ENCODE peak calls at places on chromosomes 7 and 10, in nine cellular contexts. One of them, this sample, is unnamed.
A peak's percentile ranks its signal among the peaks of the same experiment; 100 is the strongest.

GRCh38 chr10:90587081-90587491 is 270.8 kb downstream of the HTR7 start:
- DNase-seq in A549: no peak
- DNase-seq in left lung: no peak
- DNase-seq in fibroblast of lung: peak; percentile 66
- DNase-seq in tibial artery: no peak
- DNase-seq in adrenal gland: peak; percentile 63
- DNase-seq in fibroblast of pulmonary artery: peak; percentile 58
- DNase-seq in epithelial cell of esophagus: peak; percentile 57
- DNase-seq in DND-41: no peak
- DNase-seq in this sample: peak; percentile 61

GRCh38 chr7:91408388-91409154 is 144.3 kb downstream of the FZD1 start:
- DNase-seq in tibial artery: no peak
- DNase-seq in fibroblast of lung: no peak
- DNase-seq in left lung: no peak
- DNase-seq in epithelial cell of esophagus: no peak
- DNase-seq in fibroblast of pulmonary artery: no peak
- DNase-seq in DND-41: no peak
- DNase-seq in A549: no peak
- DNase-seq in adrenal gland: no peak
- DNase-seq in this sample: no peak

GRCh38 chr7:130965515-130965914 is 231.5 kb upstream of the KLF14 start:
- DNase-seq in tibial artery: no peak
- DNase-seq in DND-41: no peak
- DNase-seq in adrenal gland: no peak
- DNase-seq in A549: no peak
- DNase-seq in fibroblast of pulmonary artery: no peak
- DNase-seq in left lung: no peak
- DNase-seq in epithelial cell of esophagus: no peak
- DNase-seq in fibroblast of lung: no peak
- DNase-seq in this sample: no peak

GRCh38 chr10:119644215-119644826 is 6.9 kb upstream of the BAG3 start:
- DNase-seq in epithelial cell of esophagus: no peak
- DNase-seq in left lung: no peak
- DNase-seq in fibroblast of lung: no peak
- DNase-seq in fibroblast of pulmonary artery: no peak
- DNase-seq in A549: no peak
- DNase-seq in DND-41: no peak
- DNase-seq in tibial artery: no peak
- DNase-seq in adrenal gland: peak; percentile 31
- DNase-seq in this sample: peak; percentile 88

GRCh38 chr10:95655571-95656290 is 780 bp downstream of the ALDH18A1 start:
- DNase-seq in tibial artery: no peak
- DNase-seq in fibroblast of pulmonary artery: peak; percentile 29
- DNase-seq in epithelial cell of esophagus: peak; percentile 23
- DNase-seq in fibroblast of lung: peak; percentile 36
- DNase-seq in left lung: no peak
- DNase-seq in adrenal gland: no peak
- DNase-seq in A549: peak; percentile 26
- DNase-seq in DND-41: peak; percentile 43
- DNase-seq in this sample: peak; percentile 60

GRCh38 chr7:18895456-18895855 is 222.0 kb downstream of the TWIST1 start:
- DNase-seq in epithelial cell of esophagus: peak; percentile 75
- DNase-seq in adrenal gland: no peak
- DNase-seq in fibroblast of pulmonary artery: peak; percentile 55
- DNase-seq in DND-41: no peak
- DNase-seq in left lung: no peak
- DNase-seq in fibroblast of lung: peak; percentile 66
- DNase-seq in A549: peak; percentile 2
- DNase-seq in tibial artery: no peak
- DNase-seq in this sample: peak; percentile 84

GRCh38 chr7:64870656-64871055 is 32.4 kb upstream of the ZNF273 start:
- DNase-seq in fibroblast of lung: no peak
- DNase-seq in adrenal gland: no peak
- DNase-seq in epithelial cell of esophagus: no peak
- DNase-seq in tibial artery: no peak
- DNase-seq in A549: no peak
- DNase-seq in left lung: no peak
- DNase-seq in DND-41: no peak
- DNase-seq in fibroblast of pulmonary artery: no peak
- DNase-seq in this sample: no peak

GRCh38 chr10:92760609-92761008 is 70.9 kb downstream of the HHEX start:
- DNase-seq in DND-41: no peak
- DNase-seq in fibroblast of lung: peak; percentile 78
- DNase-seq in A549: peak; percentile 40
- DNase-seq in fibroblast of pulmonary artery: peak; percentile 73
- DNase-seq in left lung: no peak
- DNase-seq in epithelial cell of esophagus: peak; percentile 19
- DNase-seq in adrenal gland: no peak
- DNase-seq in tibial artery: no peak
- DNase-seq in this sample: peak; percentile 22

GRCh38 chr10:13681528-13681927 is 94.8 kb downstream of the PRPF18 start:
- DNase-seq in adrenal gland: no peak
- DNase-seq in left lung: no peak
- DNase-seq in DND-41: no peak
- DNase-seq in fibroblast of lung: no peak
- DNase-seq in fibroblast of pulmonary artery: no peak
- DNase-seq in A549: no peak
- DNase-seq in epithelial cell of esophagus: no peak
- DNase-seq in tibial artery: no peak
- DNase-seq in this sample: no peak

GRCh38 chr7:57207836-57208235 is 75.6 kb upstream of the ZNF479 start:
- DNase-seq in epithelial cell of esophagus: no peak
- DNase-seq in left lung: no peak
- DNase-seq in A549: no peak
- DNase-seq in DND-41: no peak
- DNase-seq in fibroblast of lung: no peak
- DNase-seq in fibroblast of pulmonary artery: no peak
- DNase-seq in tibial artery: no peak
- DNase-seq in adrenal gland: no peak
- DNase-seq in this sample: no peak

GRCh38 chr7:106127984-106128780 is 16.1 kb upstream of the SYPL1 start:
- DNase-seq in DND-41: no peak
- DNase-seq in fibroblast of pulmonary artery: peak; percentile 20
- DNase-seq in fibroblast of lung: no peak
- DNase-seq in left lung: no peak
- DNase-seq in tibial artery: no peak
- DNase-seq in A549: no peak
- DNase-seq in adrenal gland: no peak
- DNase-seq in epithelial cell of esophagus: peak; percentile 42
- DNase-seq in this sample: peak; percentile 42

GRCh38 chr7:98283127-98283886 is 1.8 kb downstream of the BRI3 start:
- DNase-seq in epithelial cell of esophagus: peak; percentile 72
- DNase-seq in DND-41: no peak
- DNase-seq in tibial artery: peak; percentile 71
- DNase-seq in fibroblast of pulmonary artery: peak; percentile 63
- DNase-seq in adrenal gland: peak; percentile 69
- DNase-seq in fibroblast of lung: peak; percentile 64
- DNase-seq in A549: no peak
- DNase-seq in left lung: no peak
- DNase-seq in this sample: peak; percentile 83

GRCh38 chr10:50621981-50622496 is 1.7 kb downstream of the SGMS1 start:
- DNase-seq in adrenal gland: peak; percentile 99
- DNase-seq in A549: peak; percentile 85
- DNase-seq in fibroblast of lung: peak; percentile 98
- DNase-seq in epithelial cell of esophagus: peak; percentile 98
- DNase-seq in tibial artery: peak; percentile 99
- DNase-seq in fibroblast of pulmonary artery: peak; percentile 97
- DNase-seq in left lung: peak; percentile 93
- DNase-seq in DND-41: peak; percentile 39
- DNase-seq in this sample: peak; percentile 95

GRCh38 chr7:47188653-47189315 is 393.1 kb downstream of the TNS3 start:
- DNase-seq in fibroblast of lung: no peak
- DNase-seq in adrenal gland: no peak
- DNase-seq in A549: no peak
- DNase-seq in left lung: no peak
- DNase-seq in tibial artery: no peak
- DNase-seq in fibroblast of pulmonary artery: no peak
- DNase-seq in epithelial cell of esophagus: no peak
- DNase-seq in DND-41: no peak
- DNase-seq in this sample: peak; percentile 12

GRCh38 chr10:88986549-88987242 is 3.9 kb upstream of the FAS start:
- DNase-seq in tibial artery: no peak
- DNase-seq in adrenal gland: peak; percentile 33
- DNase-seq in epithelial cell of esophagus: peak; percentile 60
- DNase-seq in DND-41: peak; percentile 28
- DNase-seq in left lung: no peak
- DNase-seq in fibroblast of lung: peak; percentile 68
- DNase-seq in fibroblast of pulmonary artery: peak; percentile 65
- DNase-seq in A549: peak; percentile 20
- DNase-seq in this sample: peak; percentile 54

GRCh38 chr10:72821606-72822005 is 71.9 kb upstream of the OIT3 start:
- DNase-seq in adrenal gland: no peak
- DNase-seq in A549: no peak
- DNase-seq in DND-41: no peak
- DNase-seq in fibroblast of lung: no peak
- DNase-seq in tibial artery: no peak
- DNase-seq in fibroblast of pulmonary artery: no peak
- DNase-seq in left lung: no peak
- DNase-seq in epithelial cell of esophagus: no peak
- DNase-seq in this sample: no peak

GRCh38 chr7:129635300-129636029 is 23.9 kb downstream of the NRF1 start:
- DNase-seq in tibial artery: peak; percentile 64
- DNase-seq in fibroblast of pulmonary artery: peak; percentile 84
- DNase-seq in left lung: no peak
- DNase-seq in fibroblast of lung: peak; percentile 85
- DNase-seq in epithelial cell of esophagus: peak; percentile 81
- DNase-seq in A549: peak; percentile 81
- DNase-seq in DND-41: peak; percentile 73
- DNase-seq in adrenal gland: peak; percentile 72
- DNase-seq in this sample: peak; percentile 79

GRCh38 chr10:114258274-114258840 is 19.3 kb downstream of the VWA2 start:
- DNase-seq in left lung: no peak
- DNase-seq in fibroblast of lung: peak; percentile 31
- DNase-seq in adrenal gland: no peak
- DNase-seq in A549: no peak
- DNase-seq in tibial artery: no peak
- DNase-seq in fibroblast of pulmonary artery: no peak
- DNase-seq in epithelial cell of esophagus: no peak
- DNase-seq in DND-41: peak; percentile 23
- DNase-seq in this sample: no peak

GRCh38 chr7:92586403-92586802 is 3.8 kb downstream of the FAM133B start:
- DNase-seq in A549: no peak
- DNase-seq in fibroblast of lung: peak; percentile 79
- DNase-seq in fibroblast of pulmonary artery: peak; percentile 40
- DNase-seq in tibial artery: no peak
- DNase-seq in DND-41: no peak
- DNase-seq in left lung: no peak
- DNase-seq in epithelial cell of esophagus: peak; percentile 35
- DNase-seq in adrenal gland: no peak
- DNase-seq in this sample: peak; percentile 52

GRCh38 chr7:140924821-140925421 is at the start of gene BRAF:
- DNase-seq in tibial artery: peak; percentile 74
- DNase-seq in left lung: peak; percentile 94
- DNase-seq in DND-41: peak; percentile 88
- DNase-seq in fibroblast of lung: peak; percentile 92
- DNase-seq in fibroblast of pulmonary artery: peak; percentile 93
- DNase-seq in adrenal gland: peak; percentile 89
- DNase-seq in A549: peak; percentile 91
- DNase-seq in epithelial cell of esophagus: peak; percentile 85
- DNase-seq in this sample: peak; percentile 89

GRCh38 chr10:70738425-70739121 is 46.6 kb downstream of the TBATA start:
- DNase-seq in fibroblast of pulmonary artery: no peak
- DNase-seq in adrenal gland: no peak
- DNase-seq in left lung: no peak
- DNase-seq in fibroblast of lung: no peak
- DNase-seq in DND-41: peak; percentile 24
- DNase-seq in epithelial cell of esophagus: no peak
- DNase-seq in A549: no peak
- DNase-seq in tibial artery: no peak
- DNase-seq in this sample: no peak
- TF ChIP-seq CTCF in fibroblast of pulmonary artery: no peak
- TF ChIP-seq CTCF in adrenal gland: no peak
- TF ChIP-seq CTCF in left lung: no peak
- TF ChIP-seq CTCF in fibroblast of lung: no peak
- TF ChIP-seq CTCF in DND-41: peak; percentile 26
- TF ChIP-seq CTCF in epithelial cell of esophagus: no peak
- TF ChIP-seq CTCF in A549: no peak
- TF ChIP-seq CTCF in tibial artery: no peak
- TF ChIP-seq CTCF in this sample: no peak

GRCh38 chr10:35378547-35379210 is 42.4 kb downstream of the CCNY start:
- DNase-seq in epithelial cell of esophagus: peak; percentile 49
- DNase-seq in A549: no peak
- DNase-seq in fibroblast of lung: no peak
- DNase-seq in left lung: no peak
- DNase-seq in adrenal gland: no peak
- DNase-seq in fibroblast of pulmonary artery: peak; percentile 54
- DNase-seq in DND-41: no peak
- DNase-seq in tibial artery: no peak
- DNase-seq in this sample: peak; percentile 64
- H3K4me3 ChIP-seq in epithelial cell of esophagus: no peak overlapping the region
- H3K4me3 ChIP-seq in A549: no peak overlapping the region
- H3K4me3 ChIP-seq in fibroblast of lung: no peak overlapping the region
- H3K4me3 ChIP-seq in left lung: no peak overlapping the region
- H3K4me3 ChIP-seq in adrenal gland: no peak overlapping the region
- H3K4me3 ChIP-seq in fibroblast of pulmonary artery: peak overlapping the region; percentile 8
- H3K4me3 ChIP-seq in DND-41: no peak overlapping the region
- H3K4me3 ChIP-seq in tibial artery: no peak overlapping the region
- H3K4me3 ChIP-seq in this sample: no peak overlapping the region

DNA sequence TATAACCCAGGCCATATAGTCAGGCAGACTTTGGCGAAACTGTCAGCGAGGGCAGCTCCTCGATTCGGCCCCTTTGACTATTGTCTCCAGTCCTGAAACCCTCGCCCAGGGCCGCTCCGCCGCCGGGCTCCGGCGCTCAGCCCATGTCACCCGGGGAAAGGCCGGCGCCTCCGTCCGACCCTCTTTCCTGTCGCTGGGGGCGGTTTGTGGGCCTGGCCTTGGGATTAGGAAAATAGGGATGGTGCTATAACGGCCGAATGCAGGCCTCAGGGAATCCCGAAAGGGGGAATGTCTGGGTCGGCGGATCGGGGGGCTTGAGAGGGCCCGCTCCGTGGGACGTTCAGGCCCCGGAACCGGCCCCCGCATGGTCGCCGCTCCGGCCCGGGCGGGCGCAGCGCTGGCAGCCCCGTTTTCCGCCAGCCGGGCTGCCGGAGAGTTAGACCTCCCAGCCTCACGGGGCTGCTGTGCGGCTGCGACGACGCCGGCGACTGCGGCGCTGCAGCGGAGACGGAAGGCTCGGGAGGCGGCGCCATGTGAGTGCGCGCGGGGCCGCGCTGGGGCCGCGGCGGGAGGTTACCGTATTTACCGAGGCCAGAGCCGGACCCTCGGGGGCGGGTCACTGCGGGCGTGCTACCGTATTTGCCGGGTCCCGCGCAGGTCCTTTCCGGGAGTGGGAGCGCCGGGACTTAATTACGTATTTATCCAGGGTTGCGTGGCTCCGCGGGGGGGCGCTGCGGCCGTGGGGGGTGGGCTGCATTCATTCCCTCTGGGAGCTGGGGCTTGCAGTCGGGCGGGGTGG is 25.9 kb downstream of the ZNF775 start:
- DNase-seq in fibroblast of lung: peak; percentile 92
- DNase-seq in adrenal gland: peak; percentile 91
- DNase-seq in DND-41: peak; percentile 86
- DNase-seq in fibroblast of pulmonary artery: peak; percentile 91
- DNase-seq in epithelial cell of esophagus: peak; percentile 82
- DNase-seq in A549: peak; percentile 88
- DNase-seq in left lung: peak; percentile 96
- DNase-seq in tibial artery: peak; percentile 88
- DNase-seq in this sample: peak; percentile 82
- TF ChIP-seq CTCF in fibroblast of lung: no peak
- TF ChIP-seq CTCF in adrenal gland: peak; percentile 17
- TF ChIP-seq CTCF in DND-41: peak; percentile 66
- TF ChIP-seq CTCF in fibroblast of pulmonary artery: no peak
- TF ChIP-seq CTCF in epithelial cell of esophagus: peak; percentile 21
- TF ChIP-seq CTCF in A549: peak; percentile 35
- TF ChIP-seq CTCF in left lung: no peak
- TF ChIP-seq CTCF in tibial artery: no peak
- TF ChIP-seq CTCF in this sample: no peak

GRCh38 chr7:50329775-50330174 is 25.3 kb downstream of the IKZF1 start:
- DNase-seq in tibial artery: no peak
- DNase-seq in fibroblast of pulmonary artery: no peak
- DNase-seq in DND-41: no peak
- DNase-seq in fibroblast of lung: no peak
- DNase-seq in epithelial cell of esophagus: no peak
- DNase-seq in A549: no peak
- DNase-seq in left lung: no peak
- DNase-seq in adrenal gland: no peak
- DNase-seq in this sample: no peak
- H3K4me3 ChIP-seq in tibial artery: no peak overlapping the region
- H3K4me3 ChIP-seq in fibroblast of pulmonary artery: no peak overlapping the region
- H3K4me3 ChIP-seq in DND-41: no peak overlapping the region
- H3K4me3 ChIP-seq in fibroblast of lung: no peak overlapping the region
- H3K4me3 ChIP-seq in epithelial cell of esophagus: no peak overlapping the region
- H3K4me3 ChIP-seq in A549: no peak overlapping the region
- H3K4me3 ChIP-seq in left lung: no peak overlapping the region
- H3K4me3 ChIP-seq in adrenal gland: no peak overlapping the region
- H3K4me3 ChIP-seq in this sample: no peak overlapping the region

This sample was measured in fibroblast of mammary gland.